ENCODE peak calls at places on chromosomes 13 and 19, in nine cellular contexts. Z, H, A, N, G, V, Q, F and E are unnamed samples.

GRCh38 chr13:73335938-73336337 is 277.1 kb downstream of the KLF5 start:
- DNase-seq in Z (no peak), H (no peak), A (no peak), N (no peak), G (no peak), V (no peak), Q (no peak), F (no peak), E (no peak)

GRCh38 chr13:98690348-98691041 is 62.0 kb downstream of the SLC15A1 start:
- DNase-seq in Z (no peak), H (no peak), A (no peak), N (no peak), G (no peak), V (no peak), Q (no peak), F (no peak), E (no peak)

GRCh38 chr13:109348514-109349340 is 437.7 kb downstream of the IRS2 start:
- DNase-seq in Z (no peak), H (no peak), A (no peak), N (no peak), G (no peak), V (no peak), Q (peak; percentile 41), F (no peak), E (no peak)

GRCh38 chr19:5150902-5151741 is 182.2 kb downstream of the KDM4B start:
- DNase-seq in Z (peak; percentile 20), H (peak; percentile 60), A (no peak), N (no peak), G (no peak), V (no peak), Q (no peak), F (peak; percentile 4), E (peak; percentile 7)

GRCh38 chr13:102651392-102651791 is 43.5 kb downstream of the METTL21C start:
- DNase-seq in Z (no peak), H (no peak), A (no peak), N (no peak), G (no peak), V (no peak), Q (peak; percentile 65), F (no peak), E (no peak)

GRCh38 chr13:85798999-85799646 is at the start of gene SLITRK6:
- DNase-seq in Z (no peak), H (peak; percentile 75), A (no peak), N (no peak), G (no peak), V (no peak), Q (peak; percentile 91), F (no peak), E (no peak)

GRCh38 chr19:13082192-13083007 is 20.3 kb downstream of the LYL1 start:
- DNase-seq in Z (no peak), H (peak; percentile 74), A (no peak), N (no peak), G (no peak), V (no peak), Q (peak; percentile 53), F (peak; percentile 26), E (no peak)

GRCh38 chr13:92413452-92413851 is 813.2 kb upstream of the GPC6 start:
- DNase-seq in Z (no peak), H (no peak), A (no peak), N (no peak), G (no peak), V (no peak), Q (no peak), F (no peak), E (no peak)

GRCh38 chr19:13118424-13119193 is 545 bp downstream of the NACC1 start:
- DNase-seq in Z (peak; percentile 72), H (peak; percentile 97), A (no peak), N (peak; percentile 75), G (peak; percentile 28), V (peak; percentile 70), Q (no peak), F (peak; percentile 50), E (peak; percentile 47)

GRCh38 chr19:30755581-30755980 is 383.4 kb downstream of the ZNF536 start:
- DNase-seq in Z (no peak), H (no peak), A (no peak), N (no peak), G (no peak), V (no peak), Q (no peak), F (no peak), E (no peak)
- H3K27ac ChIP-seq in Z (no peak overlapping the region), H (no peak overlapping the region), A (no peak overlapping the region), N (no peak overlapping the region), G (no peak overlapping the region), V (no peak overlapping the region), Q (no peak overlapping the region), F (no peak overlapping the region), E (no peak overlapping the region)

GRCh38 chr19:34556500-34556899 is 74.9 kb downstream of the WTIP start:
- DNase-seq in Z (no peak), H (peak; percentile 75), A (peak; percentile 18), N (peak; percentile 24), G (no peak), V (no peak), Q (no peak), F (peak; percentile 79), E (no peak)
- TF ChIP-seq CTCF in Z (no peak), H (peak; percentile 72), A (no peak), N (peak; percentile 75), G (no peak), V (no peak), Q (peak; percentile 20), F (peak; percentile 73), E (no peak)

GRCh38 chr13:33489563-33489962 is 204.0 kb upstream of the STARD13 start:
- DNase-seq in Z (no peak), H (peak; percentile 47), A (no peak), N (no peak), G (no peak), V (no peak), Q (no peak), F (no peak), E (no peak)

GRCh38 chr13:33493672-33494365 is 208.3 kb upstream of the STARD13 start:
- DNase-seq in Z (no peak), H (no peak), A (no peak), N (no peak), G (no peak), V (no peak), Q (no peak), F (peak; percentile 23), E (no peak)

GRCh38 chr13:33487575-33488243 is 202.2 kb upstream of the STARD13 start:
- DNase-seq in Z (no peak), H (peak; percentile 38), A (no peak), N (peak; percentile 12), G (no peak), V (no peak), Q (peak; percentile 65), F (no peak), E (peak; percentile 27)

GRCh38 chr13:33494596-33495214 is 209.2 kb upstream of the STARD13 start:
- DNase-seq in Z (no peak), H (peak; percentile 20), A (no peak), N (no peak), G (no peak), V (no peak), Q (peak; percentile 87), F (no peak), E (peak; percentile 30)

DNA sequence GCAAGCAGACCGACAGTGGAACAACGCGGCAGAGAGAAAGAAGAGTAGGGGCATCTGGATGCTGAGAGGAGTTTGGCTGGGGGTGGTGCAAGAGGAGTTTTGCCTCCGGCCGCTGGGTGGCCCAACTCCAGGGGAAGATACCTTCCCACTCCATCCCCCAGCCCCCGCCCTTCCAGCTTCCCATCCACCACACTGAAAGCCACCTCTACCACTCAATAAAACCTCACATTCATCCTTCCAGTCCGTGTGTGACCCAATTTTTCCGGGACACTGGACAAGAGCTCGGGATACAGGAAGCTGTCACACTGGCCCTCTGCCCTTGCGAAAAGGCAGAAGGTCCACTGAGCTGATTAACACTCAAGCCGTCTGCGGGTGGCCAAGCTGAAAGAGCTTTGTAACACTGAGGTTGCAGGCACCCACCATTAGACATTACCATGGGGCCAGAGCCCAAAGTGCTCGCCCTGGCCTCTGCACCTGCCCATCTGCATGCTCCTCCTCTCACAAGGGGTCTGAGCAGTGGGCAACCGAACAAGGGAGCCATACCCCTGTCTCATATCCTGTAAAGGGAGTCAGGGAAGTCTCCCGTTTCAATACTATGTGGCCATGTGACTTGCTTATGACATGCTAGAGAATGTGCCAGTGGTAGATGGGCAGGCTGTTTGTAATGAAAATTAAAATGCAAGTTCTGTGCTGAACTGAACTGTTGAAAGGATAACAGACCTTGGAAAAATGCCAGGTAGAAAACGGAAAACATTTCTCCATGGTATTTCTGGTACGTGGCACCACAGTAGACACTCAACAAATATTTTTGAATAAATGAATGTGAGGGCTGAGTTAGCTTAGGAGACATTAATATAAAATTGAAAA is 205.1 kb upstream of the STARD13 start:
- DNase-seq in Z (no peak), H (peak; percentile 89), A (no peak), N (no peak), G (no peak), V (no peak), Q (no peak), F (no peak), E (no peak)
- H3K27ac ChIP-seq in Z (no peak overlapping the region), H (peak overlapping the region; percentile 68), A (no peak overlapping the region), N (no peak overlapping the region), G (no peak overlapping the region), V (peak overlapping the region; percentile 21), Q (no peak overlapping the region), F (no peak overlapping the region), E (no peak overlapping the region)

GRCh38 chr13:60431108-60431700 is 34.2 kb downstream of the TDRD3 start:
- DNase-seq in Z (no peak), H (peak; percentile 82), A (no peak), N (peak; percentile 63), G (no peak), V (no peak), Q (peak; percentile 82), F (no peak), E (no peak)

GRCh38 chr13:60441761-60442160 is 44.7 kb downstream of the TDRD3 start:
- DNase-seq in Z (no peak), H (no peak), A (no peak), N (no peak), G (no peak), V (no peak), Q (no peak), F (no peak), E (no peak)

GRCh38 chr13:60433505-60433904 is 36.5 kb downstream of the TDRD3 start:
- DNase-seq in Z (no peak), H (no peak), A (no peak), N (no peak), G (no peak), V (no peak), Q (peak; percentile 26), F (no peak), E (no peak)

GRCh38 chr13:60439201-60439600 is 42.2 kb downstream of the TDRD3 start:
- DNase-seq in Z (no peak), H (no peak), A (no peak), N (no peak), G (no peak), V (no peak), Q (no peak), F (no peak), E (no peak)

DNA sequence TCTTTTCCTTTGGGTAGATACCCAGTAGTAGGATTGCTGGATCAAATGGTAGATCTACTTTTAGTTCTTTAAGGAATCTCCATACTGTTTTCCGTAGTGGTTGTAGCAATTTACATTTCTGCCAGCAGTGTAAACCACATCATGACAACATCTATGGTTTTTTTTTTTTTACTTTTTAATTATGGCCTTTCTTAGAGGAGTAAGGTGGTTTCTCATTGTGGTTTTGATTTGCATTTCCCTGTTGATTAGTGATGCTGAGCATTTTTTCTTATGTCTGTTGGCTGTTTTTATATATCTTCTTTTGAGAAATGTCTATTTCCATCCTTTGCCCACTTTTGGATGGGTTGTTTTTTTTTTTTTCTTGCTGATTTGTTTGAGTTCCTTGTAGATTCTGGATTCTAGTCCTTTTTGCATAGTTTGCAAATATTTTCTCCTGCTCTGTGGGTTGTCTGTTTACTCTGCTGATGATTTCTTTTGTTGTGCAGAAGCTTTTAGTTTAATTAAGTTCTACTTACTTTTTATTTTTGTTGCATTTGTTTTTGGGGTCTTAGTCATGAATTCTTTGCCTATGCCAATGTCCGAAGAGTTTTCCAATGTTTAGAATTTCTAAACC is 38.8 kb downstream of the TDRD3 start:
- DNase-seq in Z (no peak), H (no peak), A (no peak), N (no peak), G (no peak), V (no peak), Q (no peak), F (no peak), E (no peak)
- TF ChIP-seq CTCF in Z (no peak), H (no peak), A (no peak), N (no peak), G (no peak), V (no peak), Q (no peak), F (no peak), E (no peak)